ENCODE peak calls at places on chromosomes 12 and 14, in four cellular contexts. J, Z, K and S are unnamed samples.
A peak's percentile ranks its signal among the peaks of the same experiment; 100 is the strongest.

GRCh38 chr12:105222326-105222655 is 13.7 kb downstream of the APPL2 start:
- DNase-seq in J (no peak), Z (no peak), K (no peak), S (no peak)

GRCh38 chr12:122944588-122944987 is 21.7 kb downstream of the ABCB9 start:
- DNase-seq in J (no peak), Z (no peak), K (peak; percentile 33), S (no peak)

GRCh38 chr12:125861299-125862281 is 796.4 kb downstream of the AACS start:
- DNase-seq in J (peak; percentile 17), K (no peak), Z (no peak), S (peak; percentile 23)

GRCh38 chr14:46344327-46344937 is 307.1 kb downstream of the RPL10L start:
- DNase-seq in Z (peak; percentile 2), K (peak; percentile 15), J (no peak), S (peak; percentile 75)

GRCh38 chr12:47844264-47845020 is 24.7 kb upstream of the HDAC7 start:
- DNase-seq in Z (no peak), K (no peak), J (no peak), S (no peak)

GRCh38 chr14:95101736-95102677 is 55.3 kb downstream of the DICER1 start:
- DNase-seq in J (no peak), Z (no peak), K (no peak), S (no peak)

GRCh38 chr12:120142231-120142877 is 25.8 kb upstream of the RAB35 start:
- DNase-seq in Z (no peak), J (no peak), K (no peak), S (no peak)

GRCh38 chr14:70013269-70013873 is 134.2 kb downstream of the SMOC1 start:
- DNase-seq in J (peak; percentile 41), K (peak; percentile 41), Z (no peak), S (peak; percentile 86)

GRCh38 chr12:113720629-113721028 is 245.5 kb downstream of the RBM19 start:
- DNase-seq in J (no peak), Z (no peak), K (peak; percentile 23), S (no peak)

GRCh38 chr14:49134940-49135339 is 451.2 kb downstream of the RPS29 start:
- DNase-seq in Z (no peak), K (no peak), J (no peak), S (peak; percentile 63)

GRCh38 chr12:27573972-27574371 is 50.0 kb downstream of the PPFIBP1 start:
- DNase-seq in Z (no peak), K (no peak), J (no peak), S (no peak)

GRCh38 chr12:62834971-62835547 is 99.9 kb downstream of the PPM1H start:
- DNase-seq in Z (peak; percentile 26), J (no peak), K (no peak), S (no peak)

GRCh38 chr14:37546621-37547447 is 48.2 kb downstream of the FOXA1 start:
- DNase-seq in J (no peak), Z (no peak), K (peak; percentile 100), S (no peak)

GRCh38 chr14:54251356-54251755 is 145.5 kb upstream of the CDKN3 start:
- DNase-seq in Z (no peak), K (no peak), J (no peak), S (no peak)

GRCh38 chr12:66092559-66093269 is 37.8 kb downstream of the LLPH start:
- DNase-seq in J (no peak), Z (no peak), K (no peak), S (no peak)

GRCh38 chr12:122350444-122350843 is 72.0 kb downstream of the CLIP1 start:
- DNase-seq in Z (no peak), J (no peak), K (no peak), S (no peak)

GRCh38 chr14:75456069-75457023 is 28.5 kb downstream of the JDP2 start:
- DNase-seq in K (no peak), Z (no peak), J (no peak), S (no peak)

GRCh38 chr12:67885370-67886169 is 103.7 kb upstream of the IFNG-AS1 start:
- DNase-seq in K (no peak), J (no peak), Z (no peak), S (no peak)

GRCh38 chr12:107645630-107646333 is 39.8 kb upstream of the PWP1 start:
- DNase-seq in J (no peak), Z (no peak), K (no peak), S (peak; percentile 88)

GRCh38 chr14:23321572-23322547 is 603 bp downstream of the PABPN1 start:
- DNase-seq in Z (no peak), J (peak; percentile 69), K (peak; percentile 71), S (peak; percentile 58)

GRCh38 chr14:71372411-71372838 is 465.2 kb downstream of the PCNX1 start:
- DNase-seq in Z (no peak), J (no peak), K (peak; percentile 16), S (no peak)

GRCh38 chr14:32618991-32619390 is 289.9 kb downstream of the AKAP6 start:
- DNase-seq in J (no peak), Z (no peak), K (no peak), S (no peak)

GRCh38 chr12:29238822-29239291 is 89.8 kb downstream of the FAR2 start:
- DNase-seq in Z (no peak), K (no peak), J (no peak), S (no peak)

GRCh38 chr12:93767524-93767863 is 90.3 kb downstream of the CRADD start:
- DNase-seq in Z (no peak), J (no peak), K (no peak), S (no peak)

GRCh38 chr12:32490801-32491200 is 91.4 kb downstream of the FGD4 start:
- DNase-seq in K (no peak), J (no peak), Z (no peak), S (no peak)

GRCh38 chr12:4277856-4278581 is 4.5 kb downstream of the CCND2 start:
- DNase-seq in K (no peak), J (no peak), Z (no peak), S (no peak)

GRCh38 chr12:3129301-3130052 is 52.3 kb downstream of the TSPAN9 start:
- DNase-seq in J (no peak), K (no peak), Z (peak; percentile 25), S (no peak)
- TF ChIP-seq JUNB in J (no peak), K (no peak), Z (no peak), S (no peak)

GRCh38 chr12:109582636-109583035 is 9.0 kb downstream of the MVK start:
- DNase-seq in J (no peak), K (peak; percentile 39), Z (no peak), S (peak; percentile 49)
- TF ChIP-seq CREB1 in J (no peak), K (no peak), Z (no peak), S (no peak)

GRCh38 chr14:56309198-56309597 is 191.0 kb downstream of the PELI2 start:
- DNase-seq in K (no peak), Z (no peak), J (no peak), S (no peak)

GRCh38 chr14:56300495-56300894 is 182.3 kb downstream of the PELI2 start:
- DNase-seq in J (no peak), Z (no peak), K (no peak), S (no peak)

GRCh38 chr14:56299306-56299984 is 181.2 kb downstream of the PELI2 start:
- DNase-seq in Z (no peak), K (no peak), J (no peak), S (peak; percentile 38)

DNA sequence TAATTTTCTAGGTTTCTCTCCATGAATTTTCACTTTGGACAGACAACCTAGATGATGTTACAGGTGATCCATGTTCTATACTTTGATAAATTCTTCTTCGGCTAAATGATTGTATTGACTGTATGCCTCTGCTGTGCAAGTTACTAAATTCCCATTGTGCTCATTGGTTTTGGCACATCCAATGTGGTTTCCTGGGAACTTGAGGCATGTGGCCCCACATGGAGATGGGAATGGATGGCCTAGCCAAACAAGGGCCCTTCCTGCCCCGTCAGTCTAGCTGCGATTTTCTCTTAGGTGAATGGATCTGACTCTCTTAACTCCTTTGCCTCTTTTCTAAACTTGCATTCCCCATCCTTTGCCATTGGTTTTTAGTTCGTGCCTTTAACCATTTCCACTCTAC is 186.2 kb downstream of the PELI2 start:
- DNase-seq in K (no peak), Z (no peak), J (no peak), S (no peak)
- TF ChIP-seq JUNB in K (no peak), Z (no peak), J (no peak), S (no peak)

GRCh38 chr14:89902876-89903275 is 51.7 kb downstream of the EFCAB11 start:
- DNase-seq in K (no peak), J (no peak), Z (no peak), S (no peak)

GRCh38 chr14:89903340-89903965 is 51.1 kb downstream of the EFCAB11 start:
- DNase-seq in Z (no peak), J (no peak), K (no peak), S (no peak)

GRCh38 chr14:89899917-89900680 is 54.4 kb downstream of the EFCAB11 start:
- DNase-seq in Z (no peak), K (peak; percentile 13), J (peak; percentile 3), S (peak; percentile 69)

GRCh38 chr14:89906000-89906399 is 48.5 kb downstream of the EFCAB11 start:
- DNase-seq in Z (no peak), K (no peak), J (no peak), S (no peak)

DNA sequence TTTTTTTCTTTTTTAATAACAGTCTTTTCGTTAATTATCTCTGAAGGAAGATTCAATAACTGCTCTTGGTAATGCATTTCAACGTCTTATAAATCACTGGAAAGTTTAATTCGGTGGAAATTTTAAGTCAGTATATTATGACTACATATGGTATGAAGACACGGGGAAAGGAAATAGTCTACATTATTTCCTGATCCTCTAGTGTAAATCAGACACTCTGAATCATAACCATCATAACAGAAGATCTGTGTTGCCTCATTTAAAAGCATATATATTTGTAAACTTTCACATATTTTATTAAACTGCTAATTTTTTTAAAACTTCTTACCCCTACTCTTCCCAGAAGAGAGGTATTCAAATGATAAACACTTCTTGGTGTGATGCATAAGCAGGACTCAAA is 53.7 kb downstream of the EFCAB11 start:
- DNase-seq in J (no peak), K (no peak), Z (no peak), S (no peak)
- TF ChIP-seq CREB1 in J (no peak), K (no peak), Z (no peak), S (no peak)

GRCh38 chr14:104278214-104278534 is 139.8 kb downstream of the KIF26A start:
- DNase-seq in Z (no peak), K (no peak), J (no peak), S (no peak)
- TF ChIP-seq JUNB in Z (no peak), K (no peak), J (no peak), S (no peak)